ENCODE peak calls at places on chromosomes 6 and 20, in five cellular contexts. One of them, this sample, is unnamed. For H3K4me1 and H3K9me3, the result is how much of the 10 kb centered on the place peaks cover.

GRCh38 chr20:4183361-4183760 is 168.0 kb upstream of the RNF24 start:
- DNase-seq in DND-41: no peak
- DNase-seq in body of pancreas: no peak
- DNase-seq in A549: no peak
- DNase-seq in thoracic aorta: no peak
- DNase-seq in this sample: no peak

GRCh38 chr6:47788498-47788884 is 6.7 kb downstream of the OPN5 start:
- DNase-seq in DND-41: no peak
- DNase-seq in body of pancreas: no peak
- DNase-seq in A549: no peak
- DNase-seq in thoracic aorta: no peak
- DNase-seq in this sample: no peak

GRCh38 chr6:25027221-25027916 is 91.6 kb upstream of the RIPOR2 start:
- DNase-seq in DND-41: peak
- DNase-seq in body of pancreas: no peak
- DNase-seq in A549: no peak
- DNase-seq in thoracic aorta: no peak
- DNase-seq in this sample: peak

GRCh38 chr6:10398439-10399218 is 16.2 kb downstream of the TFAP2A start:
- DNase-seq in DND-41: no peak
- DNase-seq in body of pancreas: no peak
- DNase-seq in A549: no peak
- DNase-seq in thoracic aorta: no peak
- DNase-seq in this sample: no peak

GRCh38 chr20:36116813-36117441 is 37.6 kb upstream of the EPB41L1 start:
- DNase-seq in DND-41: no peak
- DNase-seq in body of pancreas: no peak
- DNase-seq in A549: no peak
- DNase-seq in thoracic aorta: no peak
- DNase-seq in this sample: no peak

GRCh38 chr6:132734694-132735236 is 20.9 kb upstream of the VNN1 start:
- DNase-seq in DND-41: no peak
- DNase-seq in body of pancreas: peak
- DNase-seq in A549: no peak
- DNase-seq in thoracic aorta: no peak
- DNase-seq in this sample: no peak

GRCh38 chr6:1043458-1043836 is 268.5 kb upstream of the FOXQ1 start:
- DNase-seq in DND-41: no peak
- DNase-seq in body of pancreas: no peak
- DNase-seq in A549: no peak
- DNase-seq in thoracic aorta: no peak
- DNase-seq in this sample: no peak

GRCh38 chr20:9035129-9035528 is 33.8 kb upstream of the PLCB4 start:
- DNase-seq in DND-41: no peak
- DNase-seq in body of pancreas: no peak
- DNase-seq in A549: no peak
- DNase-seq in thoracic aorta: no peak
- DNase-seq in this sample: no peak

GRCh38 chr6:94501546-94501945 is 1075.8 kb upstream of the MANEA start:
- DNase-seq in DND-41: no peak
- DNase-seq in body of pancreas: no peak
- DNase-seq in A549: no peak
- DNase-seq in thoracic aorta: no peak
- DNase-seq in this sample: no peak

GRCh38 chr20:60283281-60283680 is 325.1 kb downstream of the CDH26 start:
- DNase-seq in DND-41: no peak
- DNase-seq in body of pancreas: no peak
- DNase-seq in A549: no peak
- DNase-seq in thoracic aorta: no peak
- DNase-seq in this sample: no peak

GRCh38 chr6:156906451-156906850 is 129.3 kb downstream of the ARID1B start:
- DNase-seq in DND-41: no peak
- DNase-seq in body of pancreas: no peak
- DNase-seq in A549: no peak
- DNase-seq in thoracic aorta: no peak
- DNase-seq in this sample: no peak

GRCh38 chr6:90586675-90587638 is at the start of gene MAP3K7:
- DNase-seq in DND-41: peak
- DNase-seq in body of pancreas: peak
- DNase-seq in A549: peak
- DNase-seq in thoracic aorta: peak
- DNase-seq in this sample: peak

GRCh38 chr20:38377039-38377715 is 30.9 kb downstream of the LBP start:
- DNase-seq in DND-41: no peak
- DNase-seq in body of pancreas: no peak
- DNase-seq in A549: no peak
- DNase-seq in thoracic aorta: no peak
- DNase-seq in this sample: no peak

DNA sequence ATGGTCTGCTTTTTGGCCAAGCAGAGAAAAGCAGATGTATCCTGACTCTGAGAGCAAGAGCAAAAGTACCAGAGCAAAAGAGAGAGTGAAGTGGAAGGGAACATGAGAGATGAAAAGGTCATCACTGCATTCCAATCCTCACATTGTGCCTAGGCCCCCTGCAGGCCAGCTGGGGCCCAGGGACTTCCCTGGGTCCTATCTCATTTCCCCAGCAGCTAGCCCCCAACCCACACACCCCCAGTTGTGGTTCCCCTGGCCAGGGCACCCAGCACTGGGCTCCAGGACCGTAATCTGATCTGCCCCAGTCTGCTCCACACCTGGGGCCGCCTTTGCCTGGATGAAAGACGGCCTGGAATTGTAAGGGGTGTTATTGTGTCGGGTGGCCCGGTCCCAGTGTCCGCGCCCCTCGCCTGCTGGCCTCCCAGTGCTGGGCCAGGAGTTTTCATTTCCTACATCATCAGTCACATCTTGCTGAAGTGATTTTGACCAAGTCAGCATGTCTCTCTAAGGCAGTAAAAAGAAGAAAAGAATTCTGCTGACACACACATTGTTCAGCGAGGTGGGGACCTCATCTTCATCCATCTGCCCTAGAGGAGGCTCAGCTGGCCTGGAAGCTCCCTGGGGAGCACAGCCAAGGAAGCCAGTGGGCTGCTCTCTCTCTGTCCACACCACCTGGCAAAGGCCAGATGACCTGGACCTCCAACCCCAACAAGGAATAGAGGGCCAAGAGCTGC is 3.9 kb upstream of the BMP7 start:
- DNase-seq in DND-41: no peak
- DNase-seq in body of pancreas: no peak
- DNase-seq in A549: no peak
- DNase-seq in thoracic aorta: no peak
- DNase-seq in this sample: no peak
- TF ChIP-seq CTCF in DND-41: no peak
- TF ChIP-seq CTCF in body of pancreas: no peak
- TF ChIP-seq CTCF in A549: no peak
- TF ChIP-seq CTCF in thoracic aorta: no peak
- TF ChIP-seq CTCF in this sample: no peak

GRCh38 chr6:106527979-106528378 is 101.3 kb downstream of the RTN4IP1 start:
- DNase-seq in DND-41: no peak
- DNase-seq in body of pancreas: no peak
- DNase-seq in A549: peak
- DNase-seq in thoracic aorta: no peak
- DNase-seq in this sample: no peak

GRCh38 chr6:106528521-106528920 is 100.8 kb downstream of the RTN4IP1 start:
- DNase-seq in DND-41: no peak
- DNase-seq in body of pancreas: no peak
- DNase-seq in A549: no peak
- DNase-seq in thoracic aorta: no peak
- DNase-seq in this sample: no peak

GRCh38 chr6:106530502-106530901 is 98.8 kb downstream of the RTN4IP1 start:
- DNase-seq in DND-41: no peak
- DNase-seq in body of pancreas: no peak
- DNase-seq in A549: no peak
- DNase-seq in thoracic aorta: no peak
- DNase-seq in this sample: no peak

GRCh38 chr6:106529438-106529837 is 99.9 kb downstream of the RTN4IP1 start:
- DNase-seq in DND-41: no peak
- DNase-seq in body of pancreas: no peak
- DNase-seq in A549: no peak
- DNase-seq in thoracic aorta: no peak
- DNase-seq in this sample: no peak

GRCh38 chr6:106530026-106530425 is 99.3 kb downstream of the RTN4IP1 start:
- DNase-seq in DND-41: no peak
- DNase-seq in body of pancreas: no peak
- DNase-seq in A549: no peak
- DNase-seq in thoracic aorta: no peak
- DNase-seq in this sample: no peak
- H3K4me1 ChIP-seq in DND-41: under half
- H3K4me1 ChIP-seq in body of pancreas: under half
- H3K4me1 ChIP-seq in A549: half or more
- H3K4me1 ChIP-seq in thoracic aorta: under half
- H3K4me1 ChIP-seq in this sample: under half

GRCh38 chr6:40288919-40289318 is 298.2 kb downstream of the LRFN2 start:
- DNase-seq in DND-41: no peak
- DNase-seq in body of pancreas: no peak
- DNase-seq in A549: no peak
- DNase-seq in thoracic aorta: no peak
- DNase-seq in this sample: no peak
- H3K9me3 ChIP-seq in DND-41: under half
- H3K9me3 ChIP-seq in body of pancreas: under half
- H3K9me3 ChIP-seq in A549: under half
- H3K9me3 ChIP-seq in thoracic aorta: under half
- H3K9me3 ChIP-seq in this sample: under half

GRCh38 chr20:17629025-17629424 is 53.0 kb downstream of the RRBP1 start:
- DNase-seq in DND-41: no peak
- DNase-seq in body of pancreas: no peak
- DNase-seq in A549: no peak
- DNase-seq in thoracic aorta: no peak
- DNase-seq in this sample: peak
- TF ChIP-seq CTCF in DND-41: no peak
- TF ChIP-seq CTCF in body of pancreas: no peak
- TF ChIP-seq CTCF in A549: no peak
- TF ChIP-seq CTCF in thoracic aorta: no peak
- TF ChIP-seq CTCF in this sample: no peak

GRCh38 chr20:39850821-39851330 is 838.2 kb downstream of the MAFB start:
- DNase-seq in DND-41: no peak
- DNase-seq in body of pancreas: no peak
- DNase-seq in A549: no peak
- DNase-seq in thoracic aorta: no peak
- DNase-seq in this sample: no peak

GRCh38 chr20:39855056-39855455 is 834.0 kb downstream of the MAFB start:
- DNase-seq in DND-41: no peak
- DNase-seq in body of pancreas: no peak
- DNase-seq in A549: no peak
- DNase-seq in thoracic aorta: no peak
- DNase-seq in this sample: no peak

GRCh38 chr20:39851459-39851858 is 837.6 kb downstream of the MAFB start:
- DNase-seq in DND-41: no peak
- DNase-seq in body of pancreas: no peak
- DNase-seq in A549: no peak
- DNase-seq in thoracic aorta: no peak
- DNase-seq in this sample: no peak

GRCh38 chr20:39853664-39854063 is 835.4 kb downstream of the MAFB start:
- DNase-seq in DND-41: no peak
- DNase-seq in body of pancreas: no peak
- DNase-seq in A549: no peak
- DNase-seq in thoracic aorta: no peak
- DNase-seq in this sample: no peak

DNA sequence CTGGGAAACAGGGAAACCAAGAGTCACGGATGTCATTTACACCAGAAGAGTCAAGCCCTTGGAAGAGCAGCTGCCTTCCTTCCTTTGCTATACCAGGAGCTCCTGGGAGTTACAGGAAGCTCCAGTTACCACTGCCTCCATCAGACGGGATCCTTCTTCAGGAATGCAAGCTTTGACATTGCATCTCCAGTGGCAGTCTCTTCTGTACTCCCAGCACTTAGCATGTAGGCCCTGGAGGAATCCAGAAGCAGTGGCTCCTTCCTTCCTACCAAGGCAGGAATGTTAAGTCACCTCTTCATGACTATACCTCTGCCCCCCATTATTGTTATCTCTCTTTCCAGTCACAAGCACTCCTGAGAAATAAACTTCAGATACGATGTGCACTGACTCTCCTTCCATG is 836.0 kb downstream of the MAFB start:
- DNase-seq in DND-41: no peak
- DNase-seq in body of pancreas: no peak
- DNase-seq in A549: no peak
- DNase-seq in thoracic aorta: no peak
- DNase-seq in this sample: no peak
- H3K4me1 ChIP-seq in DND-41: under half
- H3K4me1 ChIP-seq in body of pancreas: under half
- H3K4me1 ChIP-seq in A549: under half
- H3K4me1 ChIP-seq in thoracic aorta: under half
- H3K4me1 ChIP-seq in this sample: under half

GRCh38 chr20:43798591-43799149 is 71.9 kb upstream of the GTSF1L start:
- DNase-seq in DND-41: no peak
- DNase-seq in body of pancreas: no peak
- DNase-seq in A549: no peak
- DNase-seq in thoracic aorta: no peak
- DNase-seq in this sample: no peak

GRCh38 chr20:43800186-43800585 is 73.4 kb upstream of the GTSF1L start:
- DNase-seq in DND-41: no peak
- DNase-seq in body of pancreas: no peak
- DNase-seq in A549: no peak
- DNase-seq in thoracic aorta: no peak
- DNase-seq in this sample: no peak

GRCh38 chr20:43799150-43799711 is 72.4 kb upstream of the GTSF1L start:
- DNase-seq in DND-41: peak
- DNase-seq in body of pancreas: no peak
- DNase-seq in A549: no peak
- DNase-seq in thoracic aorta: no peak
- DNase-seq in this sample: no peak

GRCh38 chr20:43803276-43803675 is 76.5 kb upstream of the GTSF1L start:
- DNase-seq in DND-41: no peak
- DNase-seq in body of pancreas: no peak
- DNase-seq in A549: no peak
- DNase-seq in thoracic aorta: no peak
- DNase-seq in this sample: no peak

DNA sequence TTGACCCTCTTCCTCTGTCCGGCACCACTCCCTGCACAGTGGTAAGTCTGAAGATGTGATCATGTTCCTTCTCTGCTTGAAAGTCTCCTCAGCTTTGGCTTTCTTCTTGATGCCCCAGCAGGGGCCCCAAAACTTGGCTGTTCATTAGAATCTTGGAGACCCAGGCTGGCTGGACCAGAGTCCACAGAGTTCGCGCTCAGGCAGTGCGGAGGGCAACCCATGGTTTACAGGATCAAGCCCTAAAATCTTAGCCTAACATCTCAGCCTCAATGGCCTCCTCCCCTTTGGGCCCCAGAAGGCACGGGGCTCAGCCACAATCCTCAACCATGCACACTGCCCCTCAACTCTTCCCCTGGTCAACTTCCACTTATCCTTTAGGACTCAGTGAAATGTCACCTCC is 72.9 kb upstream of the GTSF1L start:
- DNase-seq in DND-41: no peak
- DNase-seq in body of pancreas: no peak
- DNase-seq in A549: no peak
- DNase-seq in thoracic aorta: no peak
- DNase-seq in this sample: no peak
- H3K9me3 ChIP-seq in DND-41: under half
- H3K9me3 ChIP-seq in body of pancreas: under half
- H3K9me3 ChIP-seq in A549: under half
- H3K9me3 ChIP-seq in thoracic aorta: under half
- H3K9me3 ChIP-seq in this sample: under half

This sample was measured in mucosa of descending colon.